ENCODE peak calls at places on chromosomes 16 and 17, in six cellular contexts. O, I, Z, R, G and Q are unnamed samples.

GRCh38 chr17:14268264-14268663 is 31.6 kb upstream of the CDRT15 start:
- DNase-seq in O (no peak), I (no peak), Z (peak), R (peak), G (no peak), Q (no peak)

GRCh38 chr17:31279401-31279800 is 17.6 kb downstream of the OMG start:
- DNase-seq in O (no peak), I (no peak), Z (no peak), R (peak), G (no peak), Q (no peak)

GRCh38 chr16:46972971-46973456 is 460 bp downstream of the DNAJA2 start:
- DNase-seq in O (no peak), I (peak), Z (peak), R (no peak), G (no peak), Q (peak)

GRCh38 chr17:81345211-81346089 is 49.8 kb upstream of the BAHCC1 start:
- DNase-seq in O (peak), I (peak), Z (peak), R (peak), G (peak), Q (peak)

GRCh38 chr17:74713199-74713755 is 554 bp upstream of the CD300LF start:
- DNase-seq in O (no peak), I (no peak), Z (no peak), R (no peak), G (no peak), Q (no peak)

GRCh38 chr17:2068101-2068518 is 13.2 kb downstream of the HIC1 start:
- DNase-seq in O (peak), I (no peak), Z (no peak), R (peak), G (peak), Q (no peak)

GRCh38 chr16:89704281-89704680 is 2.8 kb upstream of the SPATA2L start:
- DNase-seq in O (no peak), I (no peak), Z (no peak), R (no peak), G (no peak), Q (no peak)

GRCh38 chr17:38605230-38605851 is 411 bp downstream of the SRCIN1 start:
- DNase-seq in O (no peak), I (no peak), Z (peak), R (no peak), G (no peak), Q (no peak)

GRCh38 chr17:55453836-55454557 is 32.4 kb upstream of the MMD start:
- DNase-seq in O (no peak), I (no peak), Z (no peak), R (no peak), G (no peak), Q (no peak)

GRCh38 chr16:75305364-75306101 is 54.1 kb upstream of the BCAR1 start:
- DNase-seq in O (peak), I (no peak), Z (no peak), R (peak), G (peak), Q (no peak)

GRCh38 chr16:73997340-73997711 is 299.3 kb upstream of the PSMD7 start:
- DNase-seq in O (no peak), I (no peak), Z (no peak), R (no peak), G (no peak), Q (no peak)

GRCh38 chr17:72614476-72614870 is 478.0 kb downstream of the SLC39A11 start:
- DNase-seq in O (no peak), I (no peak), Z (no peak), R (no peak), G (no peak), Q (no peak)

GRCh38 chr16:15811778-15812750 is 44.8 kb downstream of the MYH11 start:
- DNase-seq in O (peak), I (no peak), Z (no peak), R (peak), G (peak), Q (no peak)

DNA sequence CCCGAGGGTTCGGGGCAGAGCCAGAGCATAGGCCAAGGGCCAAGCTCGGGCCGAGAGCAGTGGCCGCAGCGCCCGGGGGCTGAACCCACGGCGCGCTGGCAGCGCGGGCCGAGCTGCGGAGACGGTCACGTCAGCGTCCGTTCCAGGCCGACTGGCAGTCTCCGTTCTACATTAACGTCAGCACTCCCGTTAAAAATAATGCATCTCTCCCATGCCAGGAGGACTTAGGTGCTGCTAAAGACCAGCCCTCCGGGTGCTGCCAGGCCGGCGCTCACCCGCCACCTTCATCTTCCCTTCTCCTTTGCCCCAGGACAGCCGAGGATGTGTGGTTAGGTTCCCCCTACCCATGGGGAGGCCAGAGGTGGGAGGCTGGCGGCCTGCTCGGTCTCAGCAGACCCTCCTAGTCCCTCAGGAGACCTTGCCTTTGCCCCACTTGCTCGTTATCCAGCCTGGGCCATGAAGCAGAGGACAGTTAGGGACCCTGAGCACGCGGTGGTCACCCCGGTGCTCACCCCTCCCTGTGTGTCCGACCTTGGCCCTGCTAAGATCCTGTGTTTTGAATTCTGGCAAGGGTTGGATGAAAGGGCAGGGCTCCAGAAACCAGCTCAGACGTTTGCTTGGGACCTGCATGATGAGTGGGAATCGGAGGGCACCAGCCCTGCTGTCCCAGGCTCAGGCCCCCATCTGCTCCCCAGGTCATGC is 570 bp downstream of the MPG start:
- DNase-seq in O (no peak), I (no peak), Z (no peak), R (peak), G (no peak), Q (no peak)
- TF ChIP-seq CTCF in O (no peak), I (no peak), Z (no peak), R (no peak), G (no peak), Q (no peak)

DNA sequence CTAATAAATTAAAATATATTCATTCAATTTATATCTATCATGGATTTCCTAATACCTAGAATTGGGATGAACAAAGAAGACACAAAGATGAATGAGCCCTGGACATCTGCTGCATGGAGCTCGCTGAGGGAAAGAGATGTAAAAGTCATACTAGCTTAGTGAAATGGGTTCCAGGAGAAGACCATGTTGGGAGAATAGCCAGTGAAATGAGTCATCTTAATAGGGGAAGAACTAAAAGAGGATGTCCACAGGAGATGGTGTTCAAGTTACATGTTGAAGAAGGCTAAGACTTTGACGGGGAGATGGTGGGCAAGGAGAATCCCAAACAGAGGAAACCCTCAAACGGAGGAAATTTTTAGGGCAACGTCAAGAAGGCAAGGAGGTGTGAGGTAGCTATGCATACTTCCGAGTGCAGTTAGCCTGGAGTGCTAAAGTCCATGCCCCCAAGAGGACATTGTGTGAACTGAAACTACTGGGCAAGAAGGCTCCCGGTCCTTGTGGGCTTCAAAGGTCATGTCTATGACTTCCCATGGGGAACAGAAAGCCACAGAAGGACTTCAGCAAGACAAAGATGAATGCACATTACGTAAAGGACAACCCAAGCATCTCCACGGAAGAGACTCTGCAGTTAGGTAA is 220.5 kb upstream of the CDH11 start:
- DNase-seq in O (no peak), I (no peak), Z (no peak), R (no peak), G (no peak), Q (no peak)
- TF ChIP-seq CTCF in O (no peak), I (no peak), Z (peak), R (no peak), G (peak), Q (no peak)

GRCh38 chr17:76268991-76269981 is 4.1 kb downstream of the UBALD2 start:
- DNase-seq in O (no peak), I (no peak), Z (no peak), R (no peak), G (no peak), Q (no peak)

GRCh38 chr17:76267051-76267576 is 2.0 kb downstream of the UBALD2 start:
- DNase-seq in O (no peak), I (no peak), Z (no peak), R (no peak), G (no peak), Q (no peak)

GRCh38 chr17:76266244-76266938 is 1.2 kb downstream of the UBALD2 start:
- DNase-seq in O (no peak), I (no peak), Z (no peak), R (peak), G (no peak), Q (no peak)

GRCh38 chr17:76270127-76270592 is 5.0 kb downstream of the UBALD2 start:
- DNase-seq in O (no peak), I (no peak), Z (no peak), R (no peak), G (no peak), Q (no peak)

DNA sequence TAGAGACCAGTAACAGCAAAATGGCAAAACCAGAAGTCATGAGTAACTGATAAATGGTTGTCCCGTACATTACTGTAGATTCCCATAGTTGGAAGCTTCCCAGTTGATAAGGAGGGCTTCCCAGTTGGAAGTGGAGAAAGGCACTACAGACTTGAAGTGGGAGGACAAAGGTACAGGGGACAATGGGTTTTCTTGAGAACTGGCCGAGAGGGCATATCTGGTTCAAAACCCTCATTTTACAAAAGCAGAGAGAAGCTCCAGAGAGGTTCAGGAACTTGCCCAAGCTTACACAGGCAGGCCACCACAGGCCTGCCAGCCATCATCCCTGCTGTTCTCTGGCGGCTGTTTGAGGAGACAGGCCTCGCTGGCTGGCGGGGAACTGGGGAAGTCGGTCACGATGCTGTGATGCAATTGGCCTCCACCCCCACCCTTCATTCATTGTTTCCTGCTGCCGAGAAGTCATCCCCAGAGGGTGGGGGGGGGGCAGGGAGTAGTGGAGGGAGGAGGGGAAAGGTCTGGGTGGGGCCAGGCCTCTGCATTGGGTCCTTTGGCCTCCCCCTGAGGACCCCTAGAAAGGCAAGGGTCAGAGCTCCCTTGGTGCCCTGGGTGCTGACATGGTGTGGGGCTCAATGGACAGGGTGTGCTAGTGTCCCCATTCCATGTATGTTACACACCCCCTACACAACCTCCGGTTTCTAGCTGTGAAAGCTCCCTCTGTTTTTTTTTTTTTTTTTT is 3.0 kb downstream of the UBALD2 start:
- DNase-seq in O (no peak), I (no peak), Z (no peak), R (peak), G (peak), Q (no peak)
- TF ChIP-seq CTCF in O (no peak), I (no peak), Z (no peak), R (no peak), G (no peak), Q (no peak)

GRCh38 chr17:77281024-77281903 is 140.5 kb downstream of the SEC14L1 start:
- DNase-seq in O (no peak), I (peak), Z (peak), R (peak), G (no peak), Q (peak)
- TF ChIP-seq CTCF in O (no peak), I (peak), Z (peak), R (no peak), G (no peak), Q (no peak)

GRCh38 chr16:48054881-48055601 is 100.8 kb downstream of the ABCC12 start:
- DNase-seq in O (peak), I (peak), Z (peak), R (peak), G (peak), Q (no peak)
- TF ChIP-seq CTCF in O (peak), I (peak), Z (peak), R (peak), G (peak), Q (no peak)